ENCODE peak calls at places on chromosomes 3 and 15, in nine cellular contexts. H is testis; W is CD8-positive, alpha-beta T cell; D is cardiac fibroblast; U is brain microvascular endothelial cell; Z is CD4-positive, alpha-beta T cell; K is IMR-90; R is astrocyte of the cerebellum; X is nephron progenitor cell. V is an unnamed sample.

GRCh38 chr3:24164967-24165366 is 219.9 kb downstream of the NR1D2 start:
- DNase-seq in K (no peak), W (no peak), U (no peak), R (no peak), Z (no peak), X (no peak), H (no peak), D (no peak), V (no peak)

GRCh38 chr3:125143982-125144652 is 68.4 kb downstream of the SLC12A8 start:
- DNase-seq in D (no peak), W (no peak), U (no peak), Z (no peak), H (no peak), R (no peak), X (no peak), K (no peak), V (no peak)

GRCh38 chr3:105965384-105965783 is 96.6 kb upstream of the CBLB start:
- DNase-seq in H (no peak), X (no peak), K (peak; percentile 52), D (peak; percentile 43), U (peak; percentile 12), R (peak; percentile 73), Z (no peak), W (no peak), V (peak; percentile 73)

GRCh38 chr3:41202075-41202833 is 2.9 kb downstream of the CTNNB1 start:
- DNase-seq in W (no peak), R (no peak), U (no peak), Z (no peak), H (no peak), D (no peak), K (no peak), X (no peak), V (peak; percentile 20)

GRCh38 chr3:152175576-152175883 is 93.2 kb upstream of the MBNL1 start:
- DNase-seq in R (peak; percentile 84), D (peak; percentile 94), X (no peak), Z (no peak), H (no peak), U (peak; percentile 86), K (peak; percentile 95), W (no peak), V (peak; percentile 87)

GRCh38 chr3:58628823-58629562 is 37.6 kb downstream of the FAM3D start:
- DNase-seq in Z (no peak), K (peak; percentile 97), H (peak; percentile 55), R (peak; percentile 95), X (no peak), U (peak; percentile 69), D (peak; percentile 95), W (no peak), V (no peak)

GRCh38 chr3:66378256-66378655 is 122.6 kb downstream of the LRIG1 start:
- DNase-seq in H (no peak), D (peak; percentile 29), U (no peak), X (peak; percentile 50), W (peak; percentile 24), R (no peak), K (peak; percentile 26), Z (peak; percentile 26), V (peak; percentile 16)

GRCh38 chr3:119731545-119732343 is 28.9 kb downstream of the CFAP91 start:
- DNase-seq in K (peak; percentile 30), R (no peak), W (no peak), U (peak; percentile 57), D (peak; percentile 65), H (no peak), Z (no peak), X (no peak), V (peak; percentile 5)

GRCh38 chr3:197953881-197954280 is 3.9 kb downstream of the RPL35A start:
- DNase-seq in D (peak; percentile 79), H (no peak), K (peak; percentile 25), U (no peak), Z (no peak), W (no peak), R (peak; percentile 53), X (no peak), V (peak; percentile 77)

GRCh38 chr3:114235431-114235830 is 1.9 kb downstream of the ZNF80 start:
- DNase-seq in X (no peak), Z (no peak), H (no peak), D (no peak), K (no peak), R (no peak), W (no peak), U (no peak), V (no peak)

GRCh38 chr3:64209866-64210609 is 15.2 kb downstream of the PRICKLE2 start:
- DNase-seq in H (peak; percentile 40), W (no peak), Z (no peak), U (no peak), D (peak; percentile 71), R (peak; percentile 41), K (no peak), X (no peak), V (no peak)

GRCh38 chr15:29289179-29289578 is 19.6 kb upstream of the NSMCE3 start:
- DNase-seq in R (no peak), X (no peak), W (no peak), H (no peak), D (no peak), K (no peak), Z (no peak), U (no peak), V (no peak)

GRCh38 chr3:107524214-107525100 is 1.7 kb downstream of the BBX start:
- DNase-seq in R (no peak), K (peak; percentile 51), U (peak; percentile 48), H (peak; percentile 79), X (peak; percentile 67), Z (peak; percentile 2), W (peak; percentile 27), D (peak; percentile 60), V (peak; percentile 68)

GRCh38 chr15:96350884-96351639 is 20.6 kb downstream of the NR2F2 start:
- DNase-seq in Z (no peak), D (peak; percentile 34), R (no peak), W (no peak), X (no peak), K (no peak), U (peak; percentile 17), H (no peak), V (no peak)

GRCh38 chr15:93067649-93068085 is 21.3 kb downstream of the RGMA start:
- DNase-seq in U (no peak), X (no peak), H (no peak), W (no peak), K (no peak), Z (no peak), R (no peak), D (peak; percentile 2), V (peak; percentile 36)

GRCh38 chr3:174275336-174275735 is 583.8 kb upstream of the NAALADL2 start:
- DNase-seq in D (no peak), X (no peak), K (no peak), W (no peak), R (no peak), Z (no peak), U (no peak), H (no peak), V (no peak)

GRCh38 chr3:193782280-193782654 is 189.3 kb downstream of the OPA1 start:
- DNase-seq in D (no peak), K (no peak), R (no peak), H (no peak), W (no peak), U (no peak), Z (no peak), X (peak; percentile 33), V (peak; percentile 57)

GRCh38 chr15:85639752-85640381 is 154.9 kb downstream of the KLHL25 start:
- DNase-seq in H (no peak), K (peak; percentile 72), W (no peak), Z (no peak), U (peak; percentile 54), D (peak; percentile 82), X (no peak), R (no peak), V (peak; percentile 38)

GRCh38 chr15:76206325-76206976 is 104.8 kb downstream of the ETFA start:
- DNase-seq in R (peak; percentile 46), U (peak; percentile 15), D (peak; percentile 53), K (peak; percentile 31), H (peak; percentile 92), X (no peak), W (no peak), Z (no peak), V (peak; percentile 95)

GRCh38 chr15:94230886-94231727 is at the start of gene MCTP2:
- DNase-seq in H (peak; percentile 85), Z (peak; percentile 69), R (peak; percentile 12), D (peak; percentile 65), X (peak; percentile 78), K (peak; percentile 70), U (peak; percentile 52), W (peak; percentile 77), V (peak; percentile 95)
- TF ChIP-seq CTCF in H (no peak), Z (no peak), R (no peak), D (no peak), X (no peak), K (peak; percentile 7), U (peak; percentile 25), W (no peak), V (no peak)

GRCh38 chr3:112653881-112654300 is 12.9 kb upstream of the CCDC80 start:
- DNase-seq in U (peak; percentile 97), R (peak; percentile 43), W (no peak), X (no peak), K (peak; percentile 98), D (peak; percentile 98), Z (no peak), H (no peak), V (peak; percentile 33)

GRCh38 chr3:112656045-112656444 is 15.1 kb upstream of the CCDC80 start:
- DNase-seq in U (no peak), D (peak; percentile 71), H (no peak), K (peak; percentile 41), W (no peak), X (no peak), R (no peak), Z (no peak), V (no peak)

GRCh38 chr3:112654492-112654891 is 13.5 kb upstream of the CCDC80 start:
- DNase-seq in K (peak; percentile 34), R (no peak), H (no peak), X (no peak), Z (no peak), W (no peak), U (no peak), D (peak; percentile 70), V (no peak)

GRCh38 chr3:112653209-112653871 is 12.4 kb upstream of the CCDC80 start:
- DNase-seq in K (peak; percentile 98), H (no peak), D (peak; percentile 99), U (peak; percentile 97), X (no peak), R (peak; percentile 84), Z (no peak), W (no peak), V (peak; percentile 67)

GRCh38 chr3:112654979-112655378 is 14.0 kb upstream of the CCDC80 start:
- DNase-seq in D (peak; percentile 32), U (no peak), W (no peak), H (no peak), K (no peak), R (no peak), X (no peak), Z (no peak), V (no peak)
- TF ChIP-seq CTCF in D (peak; percentile 17), U (peak; percentile 41), W (no peak), H (no peak), K (peak; percentile 17), R (peak; percentile 21), X (no peak), Z (peak; percentile 18), V (no peak)

GRCh38 chr3:15631426-15632211 is 30.1 kb downstream of the BTD start:
- DNase-seq in H (no peak), X (no peak), U (no peak), R (no peak), D (no peak), W (no peak), Z (no peak), K (peak; percentile 39), V (peak; percentile 14)
- TF ChIP-seq CTCF in H (no peak), X (no peak), U (peak; percentile 27), R (no peak), D (no peak), W (no peak), Z (no peak), K (no peak), V (no peak)

GRCh38 chr3:98705694-98706093 is 57.4 kb upstream of the ST3GAL6 start:
- DNase-seq in Z (no peak), D (peak; percentile 77), U (peak; percentile 36), H (no peak), R (no peak), W (no peak), K (no peak), X (no peak), V (peak; percentile 32)
- TF ChIP-seq CTCF in Z (no peak), D (peak; percentile 64), U (peak; percentile 69), H (no peak), R (no peak), W (no peak), K (peak; percentile 28), X (no peak), V (peak; percentile 22)

V was measured in MCF 10A.